ENCODE peak calls at places on chromosomes 1 and 21, in seven cellular contexts. J is hypothalamus, G is GM03348, E is memory B cell, L is choroid plexus epithelial cell, I is left colon, Z is A549. H is an unnamed sample.
A peak's percentile ranks its signal among the peaks of the same experiment; 100 is the strongest.

GRCh38 chr1:60958001-60958400 is 124.4 kb upstream of the NFIA start:
- DNase-seq in Z (no peak), E (no peak), L (no peak), J (no peak), G (no peak), I (no peak), H (no peak)

GRCh38 chr1:175073633-175074032 is 6.0 kb downstream of the TNN start:
- DNase-seq in Z (no peak), I (no peak), J (no peak), G (no peak), E (no peak), L (no peak), H (no peak)

GRCh38 chr1:189513091-189513490 is 964.6 kb downstream of the BRINP3 start:
- DNase-seq in E (no peak), I (no peak), J (no peak), L (no peak), Z (no peak), G (no peak), H (no peak)

GRCh38 chr1:44237721-44238457 is 24.6 kb downstream of the DMAP1 start:
- DNase-seq in L (peak; percentile 39), Z (no peak), G (peak; percentile 73), E (peak; percentile 34), J (no peak), I (peak; percentile 84), H (peak; percentile 68)

GRCh38 chr21:35850029-35850428 is 210.3 kb downstream of the SETD4 start:
- DNase-seq in G (peak; percentile 84), Z (no peak), J (no peak), I (no peak), L (peak; percentile 71), E (no peak), H (no peak)

GRCh38 chr21:35366348-35367085 is 317.4 kb upstream of the RUNX1 start:
- DNase-seq in I (no peak), Z (no peak), E (no peak), L (peak; percentile 79), J (no peak), G (peak; percentile 68), H (no peak)

GRCh38 chr21:32312321-32312720 is 13.7 kb downstream of the MRAP start:
- DNase-seq in L (no peak), I (no peak), J (no peak), E (no peak), G (no peak), Z (no peak), H (no peak)

GRCh38 chr1:209042413-209042812 is 541.1 kb upstream of the CAMK1G start:
- DNase-seq in L (no peak), Z (no peak), G (no peak), J (no peak), I (no peak), E (no peak), H (no peak)

GRCh38 chr1:236850077-236850476 is 55.0 kb downstream of the MTR start:
- DNase-seq in Z (no peak), L (no peak), E (no peak), J (no peak), I (no peak), G (no peak), H (no peak)

GRCh38 chr1:103058393-103058792 is 49.9 kb downstream of the COL11A1 start:
- DNase-seq in E (no peak), G (no peak), I (no peak), L (peak; percentile 49), Z (no peak), J (no peak), H (no peak)

GRCh38 chr1:39346876-39347275 is 142.4 kb downstream of the MACF1 start:
- DNase-seq in L (peak; percentile 23), E (no peak), Z (no peak), J (no peak), G (no peak), I (no peak), H (no peak)

GRCh38 chr1:231583376-231583775 is 43.2 kb upstream of the DISC1 start:
- DNase-seq in J (no peak), G (no peak), Z (no peak), I (no peak), E (no peak), L (no peak), H (no peak)

GRCh38 chr1:217322834-217323233 is 308.1 kb downstream of the GPATCH2 start:
- DNase-seq in J (no peak), G (no peak), L (no peak), I (no peak), E (no peak), Z (no peak), H (no peak)

GRCh38 chr1:9081473-9081872 is 12.0 kb upstream of the SLC2A5 start:
- DNase-seq in E (no peak), L (no peak), Z (no peak), J (no peak), G (no peak), I (no peak), H (no peak)

GRCh38 chr1:222791006-222791710 is 23.7 kb upstream of the DISP1 start:
- DNase-seq in I (no peak), L (no peak), J (no peak), Z (no peak), E (no peak), G (no peak), H (no peak)

GRCh38 chr1:176957603-176958002 is 206.9 kb downstream of the ASTN1 start:
- DNase-seq in G (no peak), Z (no peak), E (no peak), J (no peak), L (no peak), I (no peak), H (no peak)

GRCh38 chr1:245205396-245205795 is 50.6 kb downstream of the KIF26B start:
- DNase-seq in G (no peak), E (no peak), I (no peak), L (no peak), Z (no peak), J (no peak), H (no peak)

H was measured in head of caudate nucleus.